ENCODE peak calls at places on chromosomes 13 and 19, in four cellular contexts. E is cardiac fibroblast; N is CD8-positive, alpha-beta T cell; H is heart left ventricle. I is an unnamed sample.

GRCh38 chr13:98267080-98267912 is 90.2 kb upstream of the RNF113B start:
- DNase-seq in E (peak; percentile 45), N (no peak), H (peak; percentile 15), I (no peak)

GRCh38 chr13:75607447-75607846 is 28.7 kb upstream of the LMO7 start:
- DNase-seq in E (no peak), N (no peak), H (no peak), I (no peak)

GRCh38 chr19:4493929-4494690 is 22.0 kb downstream of the HDGFL2 start:
- DNase-seq in E (no peak), N (no peak), H (no peak), I (no peak)

GRCh38 chr13:78228940-78229339 is 310.3 kb upstream of the EDNRB start:
- DNase-seq in E (peak; percentile 9), N (no peak), H (no peak), I (no peak)

GRCh38 chr13:97141564-97142005 is 80.5 kb upstream of the MBNL2 start:
- DNase-seq in E (peak; percentile 79), N (no peak), H (no peak), I (no peak)

GRCh38 chr19:38721977-38722773 is 22.1 kb downstream of the CAPN12 start:
- DNase-seq in E (peak; percentile 60), N (no peak), H (peak; percentile 85), I (no peak)

GRCh38 chr13:95676100-95676774 is 702 bp upstream of the DNAJC3 start:
- DNase-seq in E (peak; percentile 46), N (peak; percentile 12), H (no peak), I (peak; percentile 26)

GRCh38 chr13:30364876-30365275 is 57.4 kb upstream of the UBE2L5 start:
- DNase-seq in E (peak; percentile 57), N (no peak), H (peak; percentile 21), I (no peak)

GRCh38 chr13:31051999-31052398 is 109.7 kb downstream of the HSPH1 start:
- DNase-seq in E (no peak), N (no peak), H (no peak), I (no peak)

GRCh38 chr13:91609353-91609752 is 210.9 kb downstream of the GPC5 start:
- DNase-seq in E (peak; percentile 47), N (no peak), H (no peak), I (no peak)

GRCh38 chr13:37209621-37210020 is 104.2 kb upstream of the CSNK1A1L start:
- DNase-seq in E (no peak), N (no peak), H (no peak), I (no peak)

GRCh38 chr13:45092668-45093067 is 27.6 kb upstream of the GTF2F2 start:
- DNase-seq in E (peak; percentile 13), N (no peak), H (peak; percentile 19), I (no peak)

GRCh38 chr19:34184880-34185491 is 12.7 kb downstream of the LSM14A start:
- DNase-seq in E (peak; percentile 20), N (no peak), H (no peak), I (peak; percentile 50)

GRCh38 chr13:113048766-113049165 is 56.8 kb upstream of the F7 start:
- DNase-seq in E (no peak), N (no peak), H (no peak), I (no peak)

GRCh38 chr13:58254961-58255360 is 623.4 kb downstream of the PCDH17 start:
- DNase-seq in E (no peak), N (no peak), H (no peak), I (no peak)

GRCh38 chr19:5891938-5892771 is 11.4 kb downstream of the NDUFA11 start:
- DNase-seq in E (peak; percentile 57), N (no peak), H (no peak), I (no peak)

GRCh38 chr13:20350819-20351218 is 118.7 kb upstream of the GJB6 start:
- DNase-seq in E (no peak), N (no peak), H (no peak), I (no peak)

GRCh38 chr13:35552172-35552844 is 75.8 kb upstream of the MAB21L1 start:
- DNase-seq in E (no peak), N (no peak), H (no peak), I (no peak)

GRCh38 chr19:15498156-15498858 is 10.0 kb upstream of the CYP4F22 start:
- DNase-seq in E (no peak), N (no peak), H (no peak), I (no peak)

GRCh38 chr19:6710273-6711077 is 10.0 kb downstream of the C3 start:
- DNase-seq in E (no peak), N (no peak), H (no peak), I (no peak)

GRCh38 chr19:49339364-49340068 is 4.3 kb downstream of the CD37 start:
- DNase-seq in E (peak; percentile 92), N (no peak), H (peak; percentile 91), I (no peak)

GRCh38 chr19:33063356-33064116 is 1.2 kb downstream of the RHPN2 start:
- DNase-seq in E (peak; percentile 43), N (no peak), H (peak; percentile 24), I (no peak)

GRCh38 chr19:57242821-57243220 is 2.4 kb downstream of the ZNF805 start:
- DNase-seq in E (no peak), N (no peak), H (no peak), I (no peak)

GRCh38 chr19:54035215-54036178 is 28.2 kb downstream of the VSTM1 start:
- DNase-seq in E (peak; percentile 88), N (no peak), H (no peak), I (no peak)

GRCh38 chr13:109447667-109448066 is 338.7 kb downstream of the IRS2 start:
- DNase-seq in E (no peak), N (no peak), H (no peak), I (no peak)

GRCh38 chr19:32224371-32225244 is 120.8 kb upstream of the ZNF507 start:
- DNase-seq in E (peak; percentile 53), N (peak; percentile 44), H (peak; percentile 50), I (peak; percentile 71)

GRCh38 chr13:60591348-60591747 is 194.3 kb downstream of the TDRD3 start:
- DNase-seq in E (peak; percentile 43), N (no peak), H (no peak), I (no peak)

GRCh38 chr13:77374786-77375185 is 47.9 kb upstream of the MYCBP2 start:
- DNase-seq in E (no peak), N (no peak), H (no peak), I (no peak)

GRCh38 chr19:50794778-50795664 is 4.8 kb downstream of the ACP4 start:
- DNase-seq in E (no peak), N (no peak), H (no peak), I (no peak)

GRCh38 chr13:99702687-99703319 is 201.5 kb downstream of the TM9SF2 start:
- DNase-seq in E (no peak), N (no peak), H (no peak), I (no peak)

GRCh38 chr13:72386138-72386684 is 341.2 kb downstream of the MZT1 start:
- DNase-seq in E (no peak), N (no peak), H (no peak), I (no peak)

GRCh38 chr13:72384879-72385278 is 342.6 kb downstream of the MZT1 start:
- DNase-seq in E (peak; percentile 54), N (no peak), H (no peak), I (no peak)

GRCh38 chr13:72383646-72384045 is 343.8 kb downstream of the MZT1 start:
- DNase-seq in E (no peak), N (no peak), H (no peak), I (no peak)

GRCh38 chr13:72379581-72379980 is 347.8 kb downstream of the MZT1 start:
- DNase-seq in E (no peak), N (no peak), H (no peak), I (no peak)

GRCh38 chr13:72384186-72384823 is 343.1 kb downstream of the MZT1 start:
- DNase-seq in E (peak; percentile 24), N (no peak), H (no peak), I (no peak)
- TF ChIP-seq CTCF in E (no peak), N (no peak), H (no peak), I (no peak)

DNA sequence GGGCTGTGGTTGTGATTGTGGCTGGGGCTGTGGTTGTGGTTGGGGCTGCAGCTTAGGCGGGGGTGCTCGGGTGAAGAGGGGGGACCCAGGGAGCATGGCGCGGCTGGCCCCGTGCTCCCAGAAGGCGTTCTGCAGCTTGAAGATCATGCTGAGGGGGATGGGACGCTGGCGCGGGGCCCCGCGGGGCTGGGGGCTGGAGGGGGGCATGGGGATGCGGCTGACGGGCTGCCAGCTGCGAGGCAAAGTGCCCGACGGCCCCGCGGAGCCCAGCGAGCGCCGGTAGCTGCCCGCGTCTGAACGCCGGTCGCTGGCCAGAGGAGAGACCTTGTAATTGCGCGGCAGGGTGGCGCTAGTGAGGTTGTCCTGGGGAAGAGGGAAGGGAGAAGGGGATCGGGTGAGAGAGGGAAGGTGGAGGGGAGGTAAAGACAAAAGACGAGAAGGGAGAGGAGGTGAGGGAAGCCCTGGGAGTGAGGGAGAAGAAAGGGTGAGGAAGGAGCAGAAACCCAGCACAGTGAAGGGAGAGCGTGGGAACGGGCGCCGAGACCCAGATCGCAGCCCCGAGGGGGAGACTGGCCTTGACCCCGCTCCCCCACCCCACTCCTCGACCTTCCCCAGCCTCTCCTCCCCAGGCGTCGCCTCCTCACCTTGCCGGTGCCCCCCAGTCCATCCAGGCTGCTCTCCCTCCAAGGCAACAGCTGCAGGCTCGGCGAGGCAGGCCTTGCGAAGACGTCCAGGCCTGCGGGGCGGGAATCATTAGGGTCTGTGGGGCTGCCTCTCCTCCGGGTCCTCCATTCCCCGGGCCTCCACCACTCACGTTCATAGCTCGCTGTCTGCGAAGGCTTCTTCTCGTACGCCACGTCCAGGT is 9.1 kb downstream of the PPP1R13L start:
- DNase-seq in E (no peak), N (no peak), H (no peak), I (no peak)
- TF ChIP-seq CTCF in E (no peak), N (no peak), H (no peak), I (no peak)

DNA sequence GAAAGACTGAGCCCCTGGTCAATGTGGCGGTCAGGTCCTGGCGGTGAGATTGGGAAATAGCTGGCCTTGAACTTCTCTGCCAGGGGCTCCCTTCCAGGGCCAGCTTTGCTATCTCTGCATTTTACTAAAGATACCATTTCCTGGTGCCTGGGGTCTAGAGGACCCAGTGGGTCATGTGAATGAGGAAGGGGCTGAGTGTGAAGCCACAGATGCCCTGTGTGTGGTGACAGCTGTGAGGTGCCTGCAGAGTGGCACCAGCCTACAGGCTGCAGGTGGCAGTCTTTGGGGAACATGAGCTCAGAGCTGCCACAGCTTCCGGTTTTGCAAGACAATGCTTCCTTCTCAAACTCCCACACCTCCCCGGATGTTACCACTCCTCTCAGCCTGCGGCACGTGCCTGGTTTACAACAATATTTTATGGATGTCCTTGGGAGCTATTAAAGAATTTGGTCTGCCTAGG is 5.2 kb upstream of the MLNR start:
- DNase-seq in E (peak; percentile 35), N (peak; percentile 22), H (peak; percentile 22), I (peak; percentile 25)
- TF ChIP-seq CTCF in E (no peak), N (peak; percentile 39), H (no peak), I (peak; percentile 20)

GRCh38 chr13:39655569-39656324 is at the start of gene COG6:
- DNase-seq in E (peak; percentile 90), N (peak; percentile 96), H (peak; percentile 87), I (peak; percentile 96)
- TF ChIP-seq CTCF in E (peak; percentile 11), N (no peak), H (peak; percentile 8), I (no peak)

DNA sequence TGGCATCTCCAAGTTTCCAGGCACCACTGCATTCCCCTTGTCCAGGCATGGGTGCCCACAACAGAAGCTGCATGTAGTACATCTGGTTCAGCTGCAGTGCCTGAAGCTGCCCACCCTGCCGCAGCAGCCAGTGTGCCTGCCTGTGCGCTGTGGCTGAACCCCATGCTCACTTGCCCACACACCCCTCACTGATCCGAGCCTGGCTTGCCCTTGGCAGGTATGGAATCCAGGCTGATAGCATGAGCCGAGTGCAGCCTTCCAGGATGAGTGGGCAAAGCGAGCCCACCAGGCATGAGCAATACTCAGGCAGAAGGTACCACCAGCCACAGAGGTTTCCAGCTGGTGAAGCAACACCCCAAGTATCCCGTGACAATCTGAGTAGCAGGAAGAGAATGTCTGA is 280.3 kb upstream of the KLF12 start:
- DNase-seq in E (no peak), N (no peak), H (no peak), I (no peak)
- TF ChIP-seq CTCF in E (no peak), N (no peak), H (no peak), I (no peak)

GRCh38 chr13:89628567-89628966 is 1718.9 kb upstream of the MIR17HG start:
- DNase-seq in E (no peak), N (no peak), H (no peak), I (no peak)
- TF ChIP-seq CTCF in E (no peak), N (no peak), H (no peak), I (no peak)